ENCODE peak calls at places on chromosomes 2 and 18, in eight cellular contexts. A is A549, Q is left ventricle myocardium inferior, I is heart right ventricle, S is psoas muscle, C is adrenal gland, D is foreskin fibroblast, X is fibroblast of lung. J is an unnamed sample.

GRCh38 chr2:147634801-147635200 is 210.0 kb upstream of the ACVR2A start:
- DNase-seq in A (no peak), Q (no peak), I (no peak), S (no peak), C (no peak), D (no peak), X (no peak), J (no peak)

GRCh38 chr2:146952691-146953090 is 892.1 kb upstream of the ACVR2A start:
- DNase-seq in A (no peak), Q (no peak), I (no peak), S (no peak), C (no peak), D (peak), X (no peak), J (no peak)

GRCh38 chr2:42974697-42975357 is 182.4 kb upstream of the HAAO start:
- DNase-seq in A (peak), Q (peak), I (peak), S (peak), C (peak), D (peak), X (peak), J (peak)

GRCh38 chr2:108922141-108922915 is 66.7 kb downstream of the EDAR start:
- DNase-seq in A (no peak), Q (no peak), I (no peak), S (no peak), C (peak), D (peak), X (peak), J (peak)

GRCh38 chr2:177397501-177398289 is 5.1 kb downstream of the AGPS start:
- DNase-seq in A (no peak), Q (no peak), I (no peak), S (peak), C (peak), D (peak), X (peak), J (peak)

GRCh38 chr2:117968724-117969121 is 45.1 kb downstream of the CCDC93 start:
- DNase-seq in A (no peak), Q (no peak), I (no peak), S (no peak), C (no peak), D (peak), X (no peak), J (no peak)

GRCh38 chr2:64601785-64602391 is 51.8 kb downstream of the SERTAD2 start:
- DNase-seq in A (no peak), Q (no peak), I (no peak), S (no peak), C (no peak), D (no peak), X (no peak), J (no peak)

GRCh38 chr18:74411475-74411874 is 45.6 kb downstream of the DIPK1C start:
- DNase-seq in A (no peak), Q (no peak), I (no peak), S (no peak), C (no peak), D (no peak), X (no peak), J (no peak)

GRCh38 chr2:189267925-189268579 is 88.5 kb upstream of the COL5A2 start:
- DNase-seq in A (no peak), Q (no peak), I (no peak), S (no peak), C (no peak), D (peak), X (peak), J (peak)

GRCh38 chr18:58769321-58769720 is 95.4 kb upstream of the ZNF532 start:
- DNase-seq in A (no peak), Q (no peak), I (no peak), S (no peak), C (no peak), D (no peak), X (no peak), J (no peak)

GRCh38 chr2:200740907-200741306 is 70.8 kb upstream of the BZW1 start:
- DNase-seq in A (no peak), Q (no peak), I (no peak), S (no peak), C (no peak), D (no peak), X (no peak), J (no peak)

GRCh38 chr2:23602113-23602512 is 217.1 kb downstream of the KLHL29 start:
- DNase-seq in A (peak), Q (no peak), I (no peak), S (peak), C (peak), D (peak), X (peak), J (peak)

GRCh38 chr2:215626812-215627281 is 191.0 kb upstream of the FN1 start:
- DNase-seq in A (no peak), Q (no peak), I (no peak), S (no peak), C (no peak), D (no peak), X (peak), J (peak)

GRCh38 chr2:156457523-156458228 is 21.5 kb downstream of the GPD2 start:
- DNase-seq in A (no peak), Q (no peak), I (no peak), S (no peak), C (no peak), D (peak), X (no peak), J (no peak)

GRCh38 chr2:163465440-163465839 is 270.4 kb downstream of the FIGN start:
- DNase-seq in A (no peak), Q (no peak), I (no peak), S (no peak), C (no peak), D (no peak), X (no peak), J (peak)

GRCh38 chr2:30425326-30425725 is 21.7 kb upstream of the LCLAT1 start:
- DNase-seq in A (no peak), Q (no peak), I (no peak), S (peak), C (no peak), D (peak), X (peak), J (peak)

GRCh38 chr18:79791141-79791972 is 6.4 kb upstream of the KCNG2 start:
- DNase-seq in A (peak), Q (peak), I (peak), S (peak), C (peak), D (peak), X (peak), J (peak)

GRCh38 chr2:25303517-25304338 is 38.0 kb downstream of the DNMT3A start:
- DNase-seq in A (no peak), Q (no peak), I (no peak), S (no peak), C (no peak), D (no peak), X (no peak), J (no peak)

GRCh38 chr18:68679531-68679930 is 35.4 kb downstream of the TMX3 start:
- DNase-seq in A (no peak), Q (no peak), I (no peak), S (no peak), C (no peak), D (peak), X (peak), J (peak)

GRCh38 chr18:61531182-61531581 is 198.0 kb downstream of the CDH20 start:
- DNase-seq in A (no peak), Q (peak), I (no peak), S (no peak), C (peak), D (peak), X (no peak), J (no peak)

GRCh38 chr2:70089220-70089945 is 2.1 kb downstream of the PCBP1 start:
- DNase-seq in A (peak), Q (peak), I (peak), S (peak), C (no peak), D (peak), X (no peak), J (peak)

GRCh38 chr2:112674229-112674628 is 28.5 kb downstream of the SLC20A1 start:
- DNase-seq in A (no peak), Q (peak), I (peak), S (peak), C (peak), D (no peak), X (no peak), J (peak)

GRCh38 chr2:234444888-234445287 is 52.0 kb downstream of the ARL4C start:
- DNase-seq in A (no peak), Q (peak), I (peak), S (peak), C (peak), D (peak), X (peak), J (peak)

GRCh38 chr18:63788447-63789096 is 13.4 kb downstream of the SERPINB7 start:
- DNase-seq in A (peak), Q (no peak), I (no peak), S (no peak), C (no peak), D (peak), X (peak), J (peak)

GRCh38 chr2:140893685-140894084 is 1237.1 kb downstream of the LRP1B start:
- DNase-seq in A (peak), Q (no peak), I (no peak), S (no peak), C (no peak), D (peak), X (peak), J (peak)

GRCh38 chr2:212001280-212001679 is 537.3 kb downstream of the ERBB4 start:
- DNase-seq in A (no peak), Q (no peak), I (no peak), S (no peak), C (no peak), D (no peak), X (no peak), J (no peak)

GRCh38 chr2:237879058-237879430 is 19.6 kb downstream of the RAMP1 start:
- DNase-seq in A (no peak), Q (no peak), I (no peak), S (no peak), C (peak), D (peak), X (peak), J (peak)

GRCh38 chr2:191620144-191620543 is 57.8 kb upstream of the NABP1 start:
- DNase-seq in A (no peak), Q (no peak), I (no peak), S (no peak), C (no peak), D (peak), X (peak), J (no peak)

GRCh38 chr2:106144621-106145331 is 49.3 kb downstream of the UXS1 start:
- DNase-seq in A (no peak), Q (no peak), I (no peak), S (no peak), C (no peak), D (no peak), X (peak), J (no peak)

GRCh38 chr2:22360735-22361374 is 1024.1 kb upstream of the KLHL29 start:
- DNase-seq in A (no peak), Q (no peak), I (no peak), S (no peak), C (no peak), D (no peak), X (no peak), J (no peak)

GRCh38 chr2:107325983-107326786 is 440.2 kb upstream of the ST6GAL2 start:
- DNase-seq in A (no peak), Q (no peak), I (peak), S (no peak), C (no peak), D (peak), X (peak), J (peak)

GRCh38 chr2:205929445-205930027 is 156.4 kb downstream of the INO80D start:
- DNase-seq in A (no peak), Q (no peak), I (no peak), S (no peak), C (no peak), D (no peak), X (no peak), J (no peak)

GRCh38 chr18:77187201-77187600 is 54.6 kb upstream of the MBP start:
- DNase-seq in A (no peak), Q (no peak), I (no peak), S (no peak), C (no peak), D (no peak), X (no peak), J (no peak)

GRCh38 chr2:207632575-207633492 is 7.6 kb upstream of the METTL21A start:
- DNase-seq in A (peak), Q (no peak), I (no peak), S (no peak), C (no peak), D (peak), X (peak), J (peak)

GRCh38 chr18:47582055-47582454 is 330.6 kb upstream of the SKOR2 start:
- DNase-seq in A (no peak), Q (no peak), I (no peak), S (no peak), C (no peak), D (no peak), X (no peak), J (no peak)

GRCh38 chr2:200306969-200307811 is 697 bp downstream of the SPATS2L start:
- DNase-seq in A (peak), Q (peak), I (peak), S (peak), C (peak), D (peak), X (peak), J (no peak)

GRCh38 chr18:59918320-59918755 is 18.5 kb downstream of the PMAIP1 start:
- DNase-seq in A (peak), Q (peak), I (no peak), S (peak), C (peak), D (peak), X (peak), J (peak)

GRCh38 chr2:234275515-234275914 is 221.4 kb downstream of the ARL4C start:
- DNase-seq in A (no peak), Q (no peak), I (no peak), S (no peak), C (no peak), D (no peak), X (no peak), J (no peak)

DNA sequence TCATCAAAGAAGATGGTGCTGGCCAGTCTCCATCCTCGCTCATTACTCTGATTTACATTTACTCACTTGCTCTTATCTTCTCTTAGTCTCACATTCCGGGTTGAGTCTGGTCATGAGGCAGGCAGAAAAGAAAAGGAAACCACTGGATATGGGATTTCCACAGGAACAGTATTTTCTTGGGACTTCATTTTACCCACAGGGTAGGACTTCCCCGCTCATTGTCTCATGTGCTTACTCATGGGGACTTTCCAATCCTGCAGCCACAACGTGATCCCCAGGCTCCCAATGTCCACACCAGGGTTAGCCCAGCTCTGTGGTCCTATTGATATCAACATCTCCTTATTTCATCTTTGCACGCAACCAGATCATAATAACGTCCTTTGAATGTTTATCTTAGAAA is 373.8 kb downstream of the TMEM182 start:
- DNase-seq in A (no peak), Q (no peak), I (no peak), S (no peak), C (no peak), D (no peak), X (no peak), J (no peak)
- TF ChIP-seq CTCF in A (no peak), Q (no peak), I (no peak), S (no peak), C (no peak), D (no peak), X (no peak), J (no peak)

GRCh38 chr2:102033750-102034682 is 42.3 kb downstream of the IL1R2 start:
- DNase-seq in A (no peak), Q (no peak), I (no peak), S (no peak), C (no peak), D (peak), X (no peak), J (no peak)
- H3K4me3 ChIP-seq in A (no peak), Q (no peak), I (no peak), S (no peak), C (no peak), D (no peak), X (no peak), J (no peak)

DNA sequence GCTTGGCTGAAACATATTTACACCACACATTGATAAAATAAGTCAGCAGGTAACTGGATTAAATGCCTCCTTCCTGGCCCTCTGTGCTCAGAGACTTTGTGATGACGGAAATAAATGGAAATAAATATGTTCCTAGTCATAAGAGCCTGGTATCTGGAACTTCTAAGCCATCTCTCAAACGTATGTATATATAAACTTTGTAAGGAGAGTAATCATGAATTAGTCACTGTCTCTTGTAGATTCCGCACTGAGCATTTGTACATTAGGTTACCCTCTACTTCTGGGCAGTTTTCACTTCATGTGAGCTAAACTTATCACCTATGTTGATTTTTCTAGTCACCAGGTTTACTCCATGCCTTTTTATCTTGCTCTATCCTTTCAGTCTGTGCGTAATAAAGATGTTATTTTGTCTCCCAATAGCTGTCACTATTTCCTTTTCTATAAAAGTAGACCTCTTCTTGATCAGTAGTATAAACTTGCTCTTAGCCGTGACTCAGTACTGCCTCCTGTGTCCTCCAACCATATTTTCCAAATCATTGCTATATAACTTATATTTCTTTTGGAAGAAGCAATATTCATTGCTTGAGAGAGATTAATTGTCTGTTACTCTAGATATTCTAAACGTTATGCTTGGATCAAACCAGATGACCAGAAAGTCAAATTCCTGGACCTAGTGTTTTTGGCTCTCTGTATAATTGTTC is 53.2 kb downstream of the FEZ2 start:
- DNase-seq in A (no peak), Q (no peak), I (no peak), S (no peak), C (no peak), D (peak), X (no peak), J (no peak)
- TF ChIP-seq CTCF in A (peak), Q (peak), I (no peak), S (no peak), C (no peak), D (peak), X (peak), J (peak)

GRCh38 chr2:135744761-135745314 is 3.2 kb downstream of the UBXN4 start:
- DNase-seq in A (peak), Q (no peak), I (no peak), S (no peak), C (no peak), D (peak), X (peak), J (peak)

GRCh38 chr2:135742307-135742838 is 718 bp downstream of the UBXN4 start:
- DNase-seq in A (peak), Q (peak), I (peak), S (no peak), C (peak), D (peak), X (peak), J (peak)

GRCh38 chr2:135743860-135744259 is 2.2 kb downstream of the UBXN4 start:
- DNase-seq in A (no peak), Q (no peak), I (no peak), S (no peak), C (no peak), D (peak), X (no peak), J (peak)

GRCh38 chr2:135741395-135742306 is at the start of gene UBXN4:
- DNase-seq in A (peak), Q (peak), I (peak), S (peak), C (peak), D (peak), X (peak), J (peak)

GRCh38 chr2:135745545-135745944 is 3.9 kb downstream of the UBXN4 start:
- DNase-seq in A (no peak), Q (no peak), I (no peak), S (no peak), C (no peak), D (peak), X (peak), J (peak)
- H3K4me3 ChIP-seq in A (no peak), Q (no peak), I (no peak), S (no peak), C (no peak), D (no peak), X (no peak), J (no peak)

GRCh38 chr2:55204536-55204935 is 27.6 kb downstream of the CLHC1 start:
- DNase-seq in A (no peak), Q (no peak), I (no peak), S (no peak), C (no peak), D (no peak), X (no peak), J (no peak)
- TF ChIP-seq CTCF in A (no peak), Q (no peak), I (no peak), S (no peak), C (no peak), D (no peak), X (no peak), J (no peak)

GRCh38 chr2:224646242-224646846 is 61.2 kb upstream of the CUL3 start:
- DNase-seq in A (peak), Q (no peak), I (no peak), S (no peak), C (no peak), D (peak), X (no peak), J (peak)
- H3K4me3 ChIP-seq in A (no peak), Q (no peak), I (no peak), S (no peak), C (no peak), D (no peak), X (no peak), J (no peak)

DNA sequence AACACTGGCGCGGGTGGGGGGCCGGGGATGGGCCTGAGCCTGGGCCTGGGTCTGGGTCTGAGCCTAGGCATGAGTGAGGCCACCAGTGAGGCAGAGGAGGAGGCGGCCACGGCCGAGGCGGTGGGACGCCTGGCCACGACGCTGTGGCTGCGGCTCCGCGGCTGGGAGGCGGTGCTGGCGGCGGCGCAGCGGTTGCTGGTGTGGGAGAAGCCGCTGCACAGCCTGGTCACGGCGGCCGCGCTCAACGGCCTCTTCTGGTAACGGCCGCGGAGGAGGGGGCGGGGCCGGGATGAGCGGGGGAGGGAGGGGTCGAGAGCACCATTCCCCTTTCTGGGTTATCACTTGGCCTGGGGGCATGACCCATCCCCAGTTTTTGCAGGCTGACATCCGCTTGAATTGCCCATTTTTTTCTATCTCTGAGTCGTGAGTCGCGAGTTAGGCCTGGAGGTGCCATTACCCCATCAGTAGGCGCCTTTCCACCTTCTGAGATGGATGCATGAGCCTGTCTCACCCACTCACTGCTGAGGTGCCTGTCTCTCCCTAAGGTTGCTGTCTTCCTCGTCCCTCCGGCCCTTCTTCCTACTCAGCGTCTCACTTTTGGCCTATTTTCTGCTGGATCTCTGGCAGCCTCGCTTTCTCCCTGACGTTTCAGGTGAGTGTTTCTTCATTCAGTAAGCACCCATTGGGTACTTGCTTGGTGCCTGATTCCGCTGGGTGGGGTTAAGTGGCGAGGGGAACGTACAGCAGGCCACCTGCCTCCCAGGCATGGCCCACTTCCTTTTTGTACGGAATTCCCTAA is 501 bp downstream of the RETREG2 start:
- DNase-seq in A (peak), Q (peak), I (peak), S (peak), C (peak), D (peak), X (peak), J (no peak)
- TF ChIP-seq CTCF in A (no peak), Q (no peak), I (no peak), S (no peak), C (no peak), D (no peak), X (no peak), J (no peak)

DNA sequence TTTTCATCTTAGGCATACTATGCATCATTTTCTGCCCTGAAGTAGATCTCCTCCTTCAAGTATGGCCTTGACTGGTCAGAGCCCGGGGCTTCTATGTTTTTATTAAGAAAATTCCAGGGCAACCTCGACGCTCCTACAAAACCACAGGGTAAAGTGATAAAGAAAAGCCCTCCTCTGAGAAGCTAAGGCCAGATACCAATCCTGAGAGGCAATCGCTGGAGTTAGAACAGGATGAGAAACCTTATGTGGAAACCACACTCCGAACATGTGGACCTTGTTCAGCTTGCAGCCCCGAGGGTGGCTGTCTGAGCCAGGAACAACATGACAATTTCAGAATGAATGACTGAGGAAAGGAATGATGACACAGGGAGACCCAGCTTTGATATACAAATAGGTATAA is 35.6 kb downstream of the RMC1 start:
- DNase-seq in A (no peak), Q (no peak), I (no peak), S (no peak), C (no peak), D (no peak), X (peak), J (no peak)
- H3K4me3 ChIP-seq in A (no peak), Q (no peak), I (no peak), S (no peak), C (no peak), D (no peak), X (no peak), J (no peak)